ENCODE peak calls at places on chromosomes 7 and 10, in four cellular contexts. T, Y, D and N are unnamed samples.
A peak's percentile ranks its signal among the peaks of the same experiment; 100 is the strongest.

GRCh38 chr10:113648478-113648877 is 15.4 kb downstream of the NRAP start:
- DNase-seq in Y (no peak), D (no peak), T (no peak), N (no peak)

GRCh38 chr7:84845971-84846370 is 340.9 kb downstream of the SEMA3D start:
- DNase-seq in D (no peak), Y (no peak), T (no peak), N (no peak)

GRCh38 chr7:96127746-96128145 is 194.2 kb downstream of the SLC25A13 start:
- DNase-seq in Y (no peak), T (no peak), D (no peak), N (no peak)

GRCh38 chr10:19329475-19329874 is 280.9 kb downstream of the MALRD1 start:
- DNase-seq in Y (no peak), T (no peak), D (no peak), N (no peak)

GRCh38 chr7:155371884-155372781 is 74.5 kb downstream of the INSIG1 start:
- DNase-seq in D (no peak), T (no peak), Y (no peak), N (no peak)

GRCh38 chr7:121530251-121531174 is 134.4 kb upstream of the FAM3C start:
- DNase-seq in D (no peak), T (no peak), Y (peak; percentile 80), N (no peak)

GRCh38 chr7:80460857-80461256 is 51.0 kb downstream of the GNAT3 start:
- DNase-seq in D (no peak), T (no peak), Y (no peak), N (no peak)

GRCh38 chr7:36400606-36401005 is 10.9 kb downstream of the ANLN start:
- DNase-seq in Y (no peak), T (no peak), D (no peak), N (no peak)

GRCh38 chr10:28722065-28722803 is 44.9 kb downstream of the BAMBI start:
- DNase-seq in D (peak; percentile 4), T (peak; percentile 70), Y (peak; percentile 54), N (no peak)

GRCh38 chr10:47037654-47038425 is 126.6 kb downstream of the PTPN20 start:
- DNase-seq in D (no peak), T (no peak), Y (no peak), N (no peak)

GRCh38 chr7:28768577-28769147 is 189.5 kb downstream of the TRIL start:
- DNase-seq in T (no peak), D (no peak), Y (no peak), N (no peak)

GRCh38 chr10:130711072-130711471 is 574.9 kb downstream of the GLRX3 start:
- DNase-seq in D (no peak), Y (no peak), T (no peak), N (no peak)

GRCh38 chr7:123557631-123558505 is at the start of gene NDUFA5:
- DNase-seq in D (peak; percentile 98), T (peak; percentile 97), Y (peak; percentile 97), N (peak; percentile 92)

GRCh38 chr7:108459922-108460551 is 3.8 kb upstream of the NRCAM start:
- DNase-seq in D (no peak), Y (peak; percentile 35), T (no peak), N (no peak)

GRCh38 chr10:103186128-103186527 is 6.9 kb downstream of the NT5C2 start:
- DNase-seq in Y (no peak), D (no peak), T (no peak), N (no peak)

GRCh38 chr7:66150471-66150870 is 35.8 kb downstream of the CRCP start:
- DNase-seq in T (no peak), Y (no peak), D (no peak), N (no peak)

GRCh38 chr10:1539216-1539615 is 198.1 kb downstream of the ADARB2 start:
- DNase-seq in T (peak; percentile 36), Y (no peak), D (no peak), N (no peak)

GRCh38 chr7:52540041-52540440 is 495.4 kb upstream of the POM121L12 start:
- DNase-seq in Y (no peak), T (no peak), D (no peak), N (no peak)

GRCh38 chr10:115092555-115093285 is 445 bp upstream of the ATRNL1 start:
- DNase-seq in T (peak; percentile 48), Y (peak; percentile 29), D (no peak), N (peak; percentile 50)

GRCh38 chr7:107579881-107580715 is at the start of gene BCAP29:
- DNase-seq in D (no peak), Y (peak; percentile 67), T (peak; percentile 78), N (peak; percentile 68)

GRCh38 chr10:110411047-110411410 is 86.7 kb upstream of the DUSP5 start:
- DNase-seq in D (no peak), T (no peak), Y (peak; percentile 82), N (peak; percentile 72)

GRCh38 chr10:62545667-62546066 is 171.5 kb downstream of the ZNF365 start:
- DNase-seq in T (no peak), D (no peak), Y (no peak), N (no peak)

GRCh38 chr7:91832493-91833045 is 47.9 kb downstream of the MTERF1 start:
- DNase-seq in T (no peak), Y (no peak), D (no peak), N (no peak)

GRCh38 chr10:78511324-78512204 is 477.9 kb downstream of the RPS24 start:
- DNase-seq in T (no peak), Y (no peak), D (no peak), N (no peak)

GRCh38 chr7:27170936-27171635 is 3.0 kb downstream of the HOXA10 start:
- DNase-seq in D (no peak), T (peak; percentile 16), Y (no peak), N (peak; percentile 11)

GRCh38 chr7:150406565-150407421 is 27.7 kb downstream of the ZNF775 start:
- DNase-seq in T (no peak), D (no peak), Y (peak; percentile 9), N (no peak)

GRCh38 chr10:68900427-68901105 is 549 bp upstream of the DDX50 start:
- DNase-seq in D (peak; percentile 29), T (peak; percentile 83), Y (no peak), N (no peak)

GRCh38 chr7:134690016-134690415 is 43.4 kb downstream of the BPGM start:
- DNase-seq in T (no peak), D (peak; percentile 53), Y (no peak), N (no peak)

GRCh38 chr7:50476953-50477625 is 26.9 kb upstream of the FIGNL1 start:
- DNase-seq in Y (no peak), D (no peak), T (no peak), N (no peak)

GRCh38 chr7:50486512-50486911 is 36.4 kb upstream of the FIGNL1 start:
- DNase-seq in T (no peak), D (no peak), Y (no peak), N (no peak)

GRCh38 chr7:50479743-50480517 is 29.8 kb upstream of the FIGNL1 start:
- DNase-seq in D (no peak), Y (no peak), T (no peak), N (no peak)

GRCh38 chr7:50477640-50478039 is 27.5 kb upstream of the FIGNL1 start:
- DNase-seq in D (no peak), Y (no peak), T (no peak), N (no peak)

GRCh38 chr7:50481867-50482266 is 31.7 kb upstream of the FIGNL1 start:
- DNase-seq in T (no peak), D (no peak), Y (no peak), N (no peak)
- TF ChIP-seq CTCF in T (no peak), D (no peak), Y (no peak), N (no peak)

DNA sequence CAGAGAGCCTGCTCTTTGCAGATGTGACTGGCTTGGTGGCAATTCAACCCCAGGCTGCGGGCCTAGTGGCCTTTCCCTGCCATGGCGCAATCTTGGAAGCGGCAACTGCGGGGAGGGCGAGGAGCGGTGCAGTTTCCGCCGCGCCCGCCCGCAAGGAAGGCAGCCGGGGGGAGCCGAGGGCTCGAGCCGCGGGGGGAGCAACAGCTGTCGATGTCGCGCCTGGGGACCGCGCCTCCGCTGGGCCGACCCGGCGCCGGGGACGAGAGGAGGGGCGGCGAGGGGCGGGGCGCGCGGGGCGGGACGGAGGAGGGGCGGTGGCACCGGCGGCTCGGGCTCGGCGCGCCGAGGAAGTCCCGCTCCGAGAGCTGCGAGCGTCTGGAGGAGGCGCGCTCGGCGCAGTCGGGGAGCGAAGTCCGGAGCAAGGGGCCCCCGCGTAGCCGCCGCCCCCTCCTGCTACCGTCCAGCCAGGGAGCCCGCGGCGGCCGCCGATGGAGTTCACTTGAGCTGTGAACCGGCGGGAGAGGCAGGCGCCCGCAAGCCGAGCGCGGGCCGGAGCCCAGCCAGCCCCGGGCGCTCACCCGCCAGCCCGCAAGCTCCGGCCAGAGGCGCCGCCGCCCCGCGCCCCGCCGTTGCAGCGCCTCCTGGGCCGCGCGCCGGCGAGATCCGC is 438.1 kb upstream of the GALNT17 start:
- DNase-seq in D (no peak), T (peak; percentile 72), Y (no peak), N (peak; percentile 68)
- TF ChIP-seq CTCF in D (no peak), T (no peak), Y (no peak), N (no peak)

DNA sequence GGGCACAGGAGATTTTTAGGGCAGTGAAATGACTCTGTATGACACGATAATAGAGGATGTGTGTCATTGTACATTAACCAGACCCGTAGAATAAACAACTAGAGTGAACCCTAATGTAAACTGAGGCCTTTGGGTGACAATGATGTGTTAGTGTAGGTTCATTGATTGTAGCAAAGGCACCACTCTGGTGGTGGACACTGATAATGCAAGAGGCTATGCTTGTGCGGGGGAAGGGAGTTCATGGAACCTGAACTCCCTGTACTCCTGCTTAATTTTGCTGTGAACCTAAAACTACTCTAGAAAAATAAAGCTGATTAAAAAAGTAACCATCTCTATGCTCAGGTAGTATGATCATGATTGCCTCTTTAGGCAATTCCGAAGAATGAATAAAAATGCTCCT is 96.3 kb upstream of the VIPR2 start:
- DNase-seq in T (no peak), Y (no peak), D (no peak), N (no peak)
- TF ChIP-seq CTCF in T (no peak), Y (no peak), D (no peak), N (no peak)

GRCh38 chr7:482521-483083 is 37.0 kb downstream of the PDGFA start:
- DNase-seq in Y (no peak), T (no peak), D (no peak), N (no peak)
- TF ChIP-seq CTCF in Y (no peak), T (no peak), D (no peak), N (no peak)

GRCh38 chr7:132425920-132426319 is 150.3 kb downstream of the PLXNA4 start:
- DNase-seq in Y (no peak), T (no peak), D (no peak), N (no peak)
- TF ChIP-seq CTCF in Y (no peak), T (no peak), D (no peak), N (no peak)

GRCh38 chr7:148967032-148967372 is 61.3 kb downstream of the PDIA4 start:
- DNase-seq in D (no peak), T (no peak), Y (no peak), N (no peak)
- TF ChIP-seq CTCF in D (no peak), T (no peak), Y (no peak), N (no peak)

GRCh38 chr7:148561099-148561498 is 29.5 kb upstream of the C7orf33 start:
- DNase-seq in T (no peak), D (no peak), Y (peak; percentile 43), N (no peak)

GRCh38 chr7:148553979-148554378 is 36.6 kb upstream of the C7orf33 start:
- DNase-seq in Y (no peak), D (no peak), T (no peak), N (no peak)

GRCh38 chr7:148558914-148559313 is 31.7 kb upstream of the C7orf33 start:
- DNase-seq in Y (no peak), D (no peak), T (no peak), N (no peak)

DNA sequence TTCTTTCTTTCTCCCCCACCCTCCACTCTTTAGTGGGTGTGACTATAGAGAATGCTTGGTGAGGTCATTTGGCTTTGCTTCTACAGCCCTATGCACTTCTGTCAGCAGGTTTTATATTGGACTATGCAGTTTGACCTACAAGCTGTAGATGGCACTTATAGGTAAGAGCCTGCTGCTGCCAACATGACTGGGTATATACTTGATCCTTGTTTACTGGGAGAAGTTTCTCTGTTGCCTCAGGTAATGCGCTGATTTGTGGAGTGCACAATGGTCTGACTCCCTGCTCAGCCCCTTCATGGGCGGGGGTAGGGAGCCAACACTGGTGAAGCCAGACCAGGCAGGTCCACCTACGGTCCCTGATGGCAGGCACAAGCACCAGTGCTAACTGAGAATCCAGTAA is 33.7 kb upstream of the C7orf33 start:
- DNase-seq in D (no peak), T (no peak), Y (no peak), N (no peak)
- TF ChIP-seq CTCF in D (no peak), T (no peak), Y (no peak), N (no peak)